ENCODE peak calls at places on chromosomes 5 and 9, in seven cellular contexts. U is H1, S is WTC11, F is K562, Y is SK-N-SH, W is A549, I is endothelial cell of umbilical vein. N is an unnamed sample.

GRCh38 chr5:113068559-113068958 is 92.0 kb downstream of the DCP2 start:
- DNase-seq in U (no peak), S (no peak), F (no peak), Y (no peak), W (no peak), I (no peak), N (no peak)

GRCh38 chr5:56833325-56833724 is 18.0 kb downstream of the MAP3K1 start:
- DNase-seq in U (no peak), S (peak), F (no peak), Y (no peak), W (no peak), I (no peak), N (no peak)

GRCh38 chr5:173869316-173869715 is 18.8 kb upstream of the CPEB4 start:
- DNase-seq in U (no peak), S (no peak), F (no peak), Y (no peak), W (no peak), I (no peak), N (no peak)

GRCh38 chr9:107759009-107759822 is 269.6 kb upstream of the KLF4 start:
- DNase-seq in U (no peak), S (no peak), F (no peak), Y (no peak), W (no peak), I (no peak), N (no peak)

GRCh38 chr5:135642179-135642505 is 63.4 kb upstream of the CXCL14 start:
- DNase-seq in U (peak), S (no peak), F (no peak), Y (no peak), W (no peak), I (no peak), N (no peak)

GRCh38 chr9:98154678-98155077 is 35.7 kb upstream of the TRIM14 start:
- DNase-seq in U (no peak), S (no peak), F (no peak), Y (no peak), W (no peak), I (no peak), N (no peak)

GRCh38 chr9:78694950-78695349 is 398.0 kb downstream of the PSAT1 start:
- DNase-seq in U (no peak), S (no peak), F (no peak), Y (no peak), W (no peak), I (no peak), N (no peak)

GRCh38 chr5:177494356-177495195 is 2.8 kb downstream of the PDLIM7 start:
- DNase-seq in U (peak), S (peak), F (peak), Y (peak), W (peak), I (peak), N (peak)

GRCh38 chr9:85522459-85523092 is 219.2 kb downstream of the AGTPBP1 start:
- DNase-seq in U (peak), S (peak), F (no peak), Y (peak), W (peak), I (peak), N (no peak)

GRCh38 chr5:110096419-110096818 is 406.7 kb downstream of the MAN2A1 start:
- DNase-seq in U (no peak), S (no peak), F (no peak), Y (no peak), W (no peak), I (no peak), N (no peak)

GRCh38 chr5:158074992-158075769 is 216.2 kb upstream of the CLINT1 start:
- DNase-seq in U (peak), S (peak), F (peak), Y (peak), W (peak), I (peak), N (peak)

GRCh38 chr9:32072568-32072967 is 311.9 kb upstream of the ACO1 start:
- DNase-seq in U (no peak), S (no peak), F (no peak), Y (peak), W (no peak), I (no peak), N (no peak)

GRCh38 chr9:89387970-89388867 is 69.9 kb downstream of the SECISBP2 start:
- DNase-seq in U (no peak), S (no peak), F (no peak), Y (no peak), W (peak), I (no peak), N (no peak)

GRCh38 chr9:77402286-77402685 is 225.0 kb downstream of the VPS13A start:
- DNase-seq in U (no peak), S (no peak), F (no peak), Y (no peak), W (no peak), I (no peak), N (no peak)

GRCh38 chr5:32387841-32388240 is 56.7 kb downstream of the ZFR start:
- DNase-seq in U (no peak), S (no peak), F (no peak), Y (no peak), W (no peak), I (no peak), N (no peak)

GRCh38 chr5:12320331-12320730 is 416.1 kb upstream of the CTNND2 start:
- DNase-seq in U (no peak), S (no peak), F (no peak), Y (no peak), W (no peak), I (no peak), N (no peak)

GRCh38 chr5:108101105-108101504 is 280.8 kb downstream of the FBXL17 start:
- DNase-seq in U (no peak), S (no peak), F (no peak), Y (no peak), W (no peak), I (no peak), N (no peak)

GRCh38 chr5:95895771-95896170 is 65.9 kb downstream of the ELL2 start:
- DNase-seq in U (no peak), S (peak), F (no peak), Y (no peak), W (no peak), I (peak), N (no peak)

GRCh38 chr5:103218164-103218563 is 40.4 kb upstream of the MACIR start:
- DNase-seq in U (no peak), S (no peak), F (no peak), Y (no peak), W (peak), I (peak), N (no peak)

GRCh38 chr5:165457854-165458481 is 1952.5 kb downstream of the MAT2B start:
- DNase-seq in U (no peak), S (peak), F (peak), Y (peak), W (peak), I (peak), N (no peak)

GRCh38 chr5:179619776-179620175 is 3.7 kb downstream of the HNRNPH1 start:
- DNase-seq in U (no peak), S (no peak), F (no peak), Y (no peak), W (no peak), I (peak), N (no peak)

GRCh38 chr9:109591691-109592090 is 93.6 kb upstream of the PTPN3 start:
- DNase-seq in U (no peak), S (no peak), F (no peak), Y (no peak), W (no peak), I (no peak), N (no peak)

GRCh38 chr9:98989036-98990000 is 45.6 kb downstream of the COL15A1 start:
- DNase-seq in U (no peak), S (no peak), F (no peak), Y (no peak), W (peak), I (no peak), N (peak)

GRCh38 chr9:130570200-130570599 is 9.2 kb upstream of the FUBP3 start:
- DNase-seq in U (no peak), S (no peak), F (no peak), Y (no peak), W (no peak), I (no peak), N (peak)

GRCh38 chr5:81420039-81420667 is 26.2 kb upstream of the ACOT12 start:
- DNase-seq in U (no peak), S (no peak), F (peak), Y (no peak), W (peak), I (peak), N (peak)

GRCh38 chr9:135895202-135895848 is 12.0 kb downstream of the CAMSAP1 start:
- DNase-seq in U (no peak), S (no peak), F (no peak), Y (no peak), W (no peak), I (no peak), N (no peak)

GRCh38 chr9:16245756-16246440 is 624.6 kb downstream of the BNC2 start:
- DNase-seq in U (no peak), S (no peak), F (no peak), Y (no peak), W (peak), I (no peak), N (no peak)

GRCh38 chr9:109487247-109487646 is 10.9 kb downstream of the PTPN3 start:
- DNase-seq in U (no peak), S (no peak), F (no peak), Y (no peak), W (no peak), I (no peak), N (no peak)

GRCh38 chr9:137648396-137648795 is 29.6 kb downstream of the EHMT1 start:
- DNase-seq in U (no peak), S (no peak), F (no peak), Y (no peak), W (no peak), I (no peak), N (no peak)

GRCh38 chr9:15087031-15087417 is 176.8 kb upstream of the FREM1 start:
- DNase-seq in U (no peak), S (no peak), F (no peak), Y (peak), W (no peak), I (no peak), N (no peak)

GRCh38 chr9:126297656-126298318 is 28.8 kb upstream of the MVB12B start:
- DNase-seq in U (no peak), S (no peak), F (no peak), Y (no peak), W (no peak), I (no peak), N (no peak)

GRCh38 chr5:132105688-132106087 is 32.1 kb downstream of the CSF2 start:
- DNase-seq in U (no peak), S (no peak), F (no peak), Y (peak), W (no peak), I (no peak), N (no peak)

GRCh38 chr5:132103380-132103951 is 29.9 kb downstream of the CSF2 start:
- DNase-seq in U (no peak), S (no peak), F (peak), Y (peak), W (peak), I (peak), N (peak)

GRCh38 chr5:132102944-132103343 is 29.4 kb downstream of the CSF2 start:
- DNase-seq in U (no peak), S (no peak), F (no peak), Y (no peak), W (no peak), I (no peak), N (no peak)

GRCh38 chr5:132104561-132104960 is 31.0 kb downstream of the CSF2 start:
- DNase-seq in U (no peak), S (no peak), F (no peak), Y (no peak), W (no peak), I (no peak), N (no peak)

DNA sequence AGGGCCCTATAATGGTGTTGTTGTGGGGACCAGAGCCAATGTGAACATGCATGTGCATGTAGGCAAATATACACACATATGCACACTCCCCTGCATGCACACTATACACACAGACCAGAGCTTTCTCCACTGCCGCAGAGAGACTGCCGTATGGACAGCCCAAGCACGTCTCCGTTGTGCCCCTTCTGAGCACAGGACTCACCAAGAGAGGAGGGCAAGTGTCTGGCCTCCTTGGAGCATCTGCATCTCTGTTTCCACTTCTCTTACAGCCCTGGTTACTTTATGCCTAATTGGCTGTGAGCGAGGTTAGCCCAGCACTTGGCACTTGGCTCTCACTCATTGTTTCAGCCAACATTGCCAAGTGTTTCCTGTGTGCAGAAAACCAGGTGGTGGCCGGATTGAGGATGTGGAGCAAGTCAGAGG is 30.4 kb downstream of the CSF2 start:
- DNase-seq in U (no peak), S (no peak), F (no peak), Y (no peak), W (no peak), I (peak), N (no peak)
- TF ChIP-seq MAX in U (no peak), S (no peak), F (no peak), Y (no peak), W (no peak), I (no peak), N (no peak)

GRCh38 chr5:140595538-140595937 is 30.9 kb downstream of the SLC35A4 start:
- DNase-seq in U (no peak), S (no peak), F (peak), Y (no peak), W (no peak), I (peak), N (no peak)

GRCh38 chr5:140590861-140591260 is 26.2 kb downstream of the SLC35A4 start:
- DNase-seq in U (no peak), S (no peak), F (no peak), Y (no peak), W (no peak), I (no peak), N (no peak)

GRCh38 chr5:140594169-140594568 is 29.5 kb downstream of the SLC35A4 start:
- DNase-seq in U (no peak), S (no peak), F (no peak), Y (no peak), W (no peak), I (no peak), N (no peak)

GRCh38 chr5:140588311-140589070 is 23.9 kb downstream of the SLC35A4 start:
- DNase-seq in U (no peak), S (no peak), F (no peak), Y (no peak), W (no peak), I (peak), N (no peak)

DNA sequence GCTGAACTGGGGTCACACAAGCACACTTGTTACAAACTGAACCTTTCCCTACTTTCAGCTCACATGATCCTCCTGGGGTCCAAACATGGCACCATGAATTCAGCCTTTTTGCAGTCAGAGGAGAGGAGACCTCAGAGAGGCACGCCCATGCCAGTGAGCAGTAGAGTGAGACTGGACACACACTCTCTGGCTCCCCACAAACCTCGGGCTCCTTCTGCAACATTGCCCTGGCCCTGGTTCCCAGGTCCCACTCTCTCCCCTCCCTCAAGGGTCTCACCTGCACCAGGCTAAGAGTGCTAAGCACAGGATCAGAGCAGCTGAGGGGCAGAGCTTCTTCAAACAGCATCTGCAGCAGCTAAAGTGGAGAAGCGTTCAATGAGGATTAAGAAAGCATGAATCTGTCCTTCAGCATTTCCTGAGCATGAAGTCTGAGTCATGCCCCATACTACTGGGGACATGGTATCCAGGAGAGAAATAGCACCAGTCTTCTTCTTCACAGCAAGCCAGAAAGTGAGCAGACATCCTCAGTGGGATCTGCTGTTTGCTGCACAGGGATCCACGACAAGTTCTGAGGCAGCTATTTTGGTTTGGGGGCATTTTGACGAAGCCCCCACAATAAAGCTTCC is 27.2 kb downstream of the SLC35A4 start:
- DNase-seq in U (no peak), S (no peak), F (no peak), Y (no peak), W (no peak), I (peak), N (no peak)
- TF ChIP-seq MAX in U (no peak), S (no peak), F (no peak), Y (no peak), W (no peak), I (no peak), N (no peak)

GRCh38 chr5:133980652-133981051 is 12.2 kb upstream of the C5orf15 start:
- DNase-seq in U (no peak), S (no peak), F (no peak), Y (no peak), W (no peak), I (no peak), N (no peak)

GRCh38 chr5:133977858-133978257 is 9.4 kb upstream of the C5orf15 start:
- DNase-seq in U (no peak), S (no peak), F (no peak), Y (no peak), W (no peak), I (no peak), N (no peak)

GRCh38 chr5:133978943-133979342 is 10.5 kb upstream of the C5orf15 start:
- DNase-seq in U (no peak), S (no peak), F (no peak), Y (no peak), W (no peak), I (no peak), N (no peak)

GRCh38 chr5:133983674-133984073 is 15.2 kb upstream of the C5orf15 start:
- DNase-seq in U (no peak), S (no peak), F (no peak), Y (no peak), W (no peak), I (no peak), N (no peak)

GRCh38 chr5:133981714-133982113 is 13.3 kb upstream of the C5orf15 start:
- DNase-seq in U (no peak), S (no peak), F (no peak), Y (no peak), W (peak), I (no peak), N (no peak)
- TF ChIP-seq MAX in U (no peak), S (no peak), F (no peak), Y (no peak), W (no peak), I (no peak), N (no peak)

DNA sequence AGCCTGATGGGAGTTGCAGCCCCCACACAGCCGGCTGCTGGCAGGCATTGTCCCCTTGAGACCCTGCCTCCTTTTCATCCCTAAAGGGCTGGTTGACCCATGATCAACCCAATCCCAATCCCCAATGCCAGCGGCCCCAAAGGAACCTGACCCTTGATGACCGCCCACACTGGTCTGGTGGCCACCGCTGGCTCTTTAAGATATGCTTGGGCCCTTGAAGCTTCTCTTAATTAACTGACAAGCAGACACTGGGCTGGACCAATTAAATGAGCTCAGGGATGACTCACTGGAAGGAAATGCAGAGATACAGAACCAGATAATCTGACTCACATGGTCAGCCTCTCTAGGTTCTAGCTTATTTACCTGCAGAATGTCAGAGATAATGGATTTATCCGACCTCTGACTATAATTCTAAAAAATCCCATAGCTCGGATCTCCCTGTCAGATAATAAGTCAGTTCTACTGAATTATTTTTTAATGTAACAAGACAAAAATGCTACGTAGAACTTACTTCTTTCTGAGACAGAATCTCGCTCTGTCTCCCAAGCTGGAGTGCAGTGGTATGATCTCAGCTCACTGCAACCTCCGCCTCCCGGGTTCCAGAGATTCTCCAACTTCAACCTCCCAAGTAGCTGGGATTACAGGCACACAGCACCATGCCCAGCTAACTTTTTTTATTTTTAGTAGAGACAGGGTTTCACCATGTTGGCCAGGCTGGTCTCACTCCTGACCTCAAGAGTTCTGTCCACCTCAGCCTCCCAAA is 11.1 kb upstream of the MLANA start:
- DNase-seq in U (no peak), S (no peak), F (peak), Y (peak), W (peak), I (peak), N (peak)
- TF ChIP-seq MAX in U (no peak), S (no peak), F (no peak), Y (peak), W (peak), I (no peak), N (peak)

DNA sequence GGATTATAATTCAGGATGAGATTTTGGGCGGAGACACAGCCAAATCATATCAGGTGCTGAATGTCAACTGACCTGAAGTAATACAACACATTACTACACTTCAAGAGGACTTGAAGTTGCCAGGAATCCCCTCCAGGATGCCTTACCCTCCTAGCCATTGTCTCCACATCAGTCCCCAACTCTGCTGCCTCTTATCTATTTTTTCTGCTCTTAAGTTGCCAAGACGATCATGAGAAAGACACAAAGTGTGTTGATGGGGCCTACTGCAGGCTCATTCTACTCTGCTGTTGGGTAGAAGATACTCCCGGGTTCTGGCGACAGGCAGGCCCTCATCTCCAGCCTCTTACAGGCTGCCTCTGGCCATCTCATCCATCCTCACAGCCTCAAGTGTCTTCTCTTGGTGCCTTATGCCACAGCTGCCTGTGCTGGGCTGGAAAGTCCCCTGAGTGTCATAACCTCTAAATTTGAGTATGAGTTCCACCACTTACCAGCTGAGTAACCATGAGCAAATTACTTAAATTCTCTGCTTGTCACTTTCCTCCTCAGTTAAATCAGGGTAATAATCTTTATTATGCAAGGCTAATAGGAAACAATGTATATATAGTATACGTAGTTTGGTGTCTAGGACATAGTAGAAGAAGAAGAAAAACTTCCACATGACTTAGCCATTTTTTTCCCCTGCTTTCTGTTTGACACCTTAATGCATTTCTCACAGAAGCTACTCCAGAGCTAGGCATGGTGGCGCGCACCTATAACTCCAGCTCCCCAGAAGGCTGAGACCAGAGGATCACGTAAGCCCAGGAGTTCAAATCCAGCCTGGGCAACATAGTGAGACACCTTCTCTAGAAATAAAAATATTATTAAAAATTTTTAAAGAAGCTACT is 73.0 kb upstream of the SNX2 start:
- DNase-seq in U (no peak), S (no peak), F (no peak), Y (no peak), W (no peak), I (no peak), N (no peak)
- TF ChIP-seq MAX in U (no peak), S (no peak), F (no peak), Y (no peak), W (no peak), I (no peak), N (no peak)